ENCODE peak calls at places on chromosomes 4 and X, in seven cellular contexts. One of them, this sample, is unnamed.

GRCh38 chrX:1535241-1536041 is 1.5 kb downstream of the P2RY8 start:
- DNase-seq in endodermal cell: no peak
- DNase-seq in progenitor cell of endocrine pancreas: no peak
- DNase-seq in CD4-positive, alpha-beta T cell: no peak
- DNase-seq in OCI-LY7: peak
- DNase-seq in LNCaP clone FGC: no peak
- DNase-seq in body of pancreas: no peak
- DNase-seq in this sample: no peak

GRCh38 chr4:156638925-156639605 is 332.5 kb downstream of the PDGFC start:
- DNase-seq in CD4-positive, alpha-beta T cell: no peak
- DNase-seq in progenitor cell of endocrine pancreas: no peak
- DNase-seq in LNCaP clone FGC: no peak
- DNase-seq in body of pancreas: no peak
- DNase-seq in OCI-LY7: no peak
- DNase-seq in endodermal cell: no peak
- DNase-seq in this sample: no peak

GRCh38 chrX:133698298-133698697 is 283.0 kb upstream of the GPC4 start:
- DNase-seq in OCI-LY7: no peak
- DNase-seq in LNCaP clone FGC: no peak
- DNase-seq in CD4-positive, alpha-beta T cell: no peak
- DNase-seq in endodermal cell: no peak
- DNase-seq in body of pancreas: no peak
- DNase-seq in progenitor cell of endocrine pancreas: no peak
- DNase-seq in this sample: peak

GRCh38 chr4:23789765-23790164 is 100.1 kb downstream of the PPARGC1A start:
- DNase-seq in progenitor cell of endocrine pancreas: no peak
- DNase-seq in endodermal cell: no peak
- DNase-seq in LNCaP clone FGC: no peak
- DNase-seq in CD4-positive, alpha-beta T cell: no peak
- DNase-seq in body of pancreas: peak
- DNase-seq in OCI-LY7: no peak
- DNase-seq in this sample: peak

GRCh38 chrX:29652484-29652883 is 562.9 kb upstream of the MAGEB2 start:
- DNase-seq in body of pancreas: no peak
- DNase-seq in OCI-LY7: no peak
- DNase-seq in CD4-positive, alpha-beta T cell: no peak
- DNase-seq in LNCaP clone FGC: no peak
- DNase-seq in progenitor cell of endocrine pancreas: no peak
- DNase-seq in endodermal cell: no peak
- DNase-seq in this sample: no peak

GRCh38 chr4:39375478-39375877 is 9.3 kb upstream of the RFC1 start:
- DNase-seq in LNCaP clone FGC: no peak
- DNase-seq in OCI-LY7: no peak
- DNase-seq in progenitor cell of endocrine pancreas: no peak
- DNase-seq in endodermal cell: no peak
- DNase-seq in body of pancreas: no peak
- DNase-seq in CD4-positive, alpha-beta T cell: no peak
- DNase-seq in this sample: no peak

GRCh38 chrX:1661048-1661921 is 46.4 kb downstream of the ASMT start:
- DNase-seq in CD4-positive, alpha-beta T cell: peak
- DNase-seq in body of pancreas: no peak
- DNase-seq in progenitor cell of endocrine pancreas: no peak
- DNase-seq in endodermal cell: peak
- DNase-seq in LNCaP clone FGC: no peak
- DNase-seq in OCI-LY7: peak
- DNase-seq in this sample: no peak

GRCh38 chrX:154594491-154594890 is 9.6 kb downstream of the CTAG1A start:
- DNase-seq in body of pancreas: no peak
- DNase-seq in progenitor cell of endocrine pancreas: no peak
- DNase-seq in OCI-LY7: no peak
- DNase-seq in LNCaP clone FGC: no peak
- DNase-seq in endodermal cell: no peak
- DNase-seq in CD4-positive, alpha-beta T cell: no peak
- DNase-seq in this sample: no peak

GRCh38 chrX:38313190-38313589 is 14.1 kb downstream of the RPGR start:
- DNase-seq in progenitor cell of endocrine pancreas: no peak
- DNase-seq in CD4-positive, alpha-beta T cell: no peak
- DNase-seq in LNCaP clone FGC: no peak
- DNase-seq in OCI-LY7: no peak
- DNase-seq in endodermal cell: no peak
- DNase-seq in body of pancreas: no peak
- DNase-seq in this sample: no peak

GRCh38 chrX:43860646-43861370 is 21.4 kb downstream of the MAOB start:
- DNase-seq in CD4-positive, alpha-beta T cell: no peak
- DNase-seq in LNCaP clone FGC: peak
- DNase-seq in endodermal cell: no peak
- DNase-seq in body of pancreas: peak
- DNase-seq in OCI-LY7: no peak
- DNase-seq in progenitor cell of endocrine pancreas: no peak
- DNase-seq in this sample: peak

GRCh38 chr4:26524001-26524400 is 33.7 kb upstream of the CCKAR start:
- DNase-seq in OCI-LY7: no peak
- DNase-seq in endodermal cell: no peak
- DNase-seq in CD4-positive, alpha-beta T cell: no peak
- DNase-seq in progenitor cell of endocrine pancreas: no peak
- DNase-seq in LNCaP clone FGC: no peak
- DNase-seq in body of pancreas: no peak
- DNase-seq in this sample: no peak

GRCh38 chr4:67725981-67726380 is 25.0 kb upstream of the UBA6 start:
- DNase-seq in progenitor cell of endocrine pancreas: no peak
- DNase-seq in body of pancreas: no peak
- DNase-seq in endodermal cell: no peak
- DNase-seq in LNCaP clone FGC: no peak
- DNase-seq in CD4-positive, alpha-beta T cell: no peak
- DNase-seq in OCI-LY7: no peak
- DNase-seq in this sample: no peak

GRCh38 chr4:104763554-104764210 is 269.0 kb upstream of the CXXC4 start:
- DNase-seq in OCI-LY7: no peak
- DNase-seq in progenitor cell of endocrine pancreas: no peak
- DNase-seq in body of pancreas: no peak
- DNase-seq in LNCaP clone FGC: no peak
- DNase-seq in CD4-positive, alpha-beta T cell: no peak
- DNase-seq in endodermal cell: no peak
- DNase-seq in this sample: no peak

GRCh38 chr4:59936566-59936965 is 1263.6 kb upstream of the ADGRL3 start:
- DNase-seq in body of pancreas: no peak
- DNase-seq in endodermal cell: no peak
- DNase-seq in LNCaP clone FGC: peak
- DNase-seq in CD4-positive, alpha-beta T cell: no peak
- DNase-seq in OCI-LY7: no peak
- DNase-seq in progenitor cell of endocrine pancreas: no peak
- DNase-seq in this sample: no peak

DNA sequence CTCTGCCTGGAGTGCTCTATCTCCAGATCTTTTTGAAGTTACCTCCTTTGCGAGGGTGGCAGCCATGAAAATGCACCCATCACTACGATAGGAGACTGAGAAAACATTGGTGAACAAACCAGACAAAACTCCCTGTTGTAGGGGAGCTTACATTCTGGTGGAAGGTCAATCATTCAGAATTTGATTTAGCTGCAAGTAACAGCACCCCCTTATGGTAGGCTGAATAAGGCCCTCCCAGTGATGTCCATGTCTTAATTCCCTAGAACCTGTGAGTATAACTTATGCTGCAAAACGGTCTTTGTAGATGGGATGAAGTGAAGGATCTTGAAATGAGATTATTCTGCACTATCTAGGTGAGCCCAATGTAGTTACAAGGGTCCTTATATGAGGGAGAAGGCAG is 5.6 kb upstream of the TEC start:
- DNase-seq in body of pancreas: no peak
- DNase-seq in endodermal cell: peak
- DNase-seq in CD4-positive, alpha-beta T cell: no peak
- DNase-seq in OCI-LY7: peak
- DNase-seq in LNCaP clone FGC: no peak
- DNase-seq in progenitor cell of endocrine pancreas: no peak
- DNase-seq in this sample: peak
- TF ChIP-seq CTCF in body of pancreas: peak
- TF ChIP-seq CTCF in endodermal cell: peak
- TF ChIP-seq CTCF in CD4-positive, alpha-beta T cell: no peak
- TF ChIP-seq CTCF in OCI-LY7: peak
- TF ChIP-seq CTCF in LNCaP clone FGC: peak
- TF ChIP-seq CTCF in progenitor cell of endocrine pancreas: peak
- TF ChIP-seq CTCF in this sample: peak

GRCh38 chrX:16836371-16836770 is 33.8 kb downstream of the RBBP7 start:
- DNase-seq in body of pancreas: peak
- DNase-seq in endodermal cell: peak
- DNase-seq in progenitor cell of endocrine pancreas: peak
- DNase-seq in LNCaP clone FGC: no peak
- DNase-seq in CD4-positive, alpha-beta T cell: no peak
- DNase-seq in OCI-LY7: peak
- DNase-seq in this sample: peak
- TF ChIP-seq CTCF in body of pancreas: peak
- TF ChIP-seq CTCF in endodermal cell: peak
- TF ChIP-seq CTCF in progenitor cell of endocrine pancreas: peak
- TF ChIP-seq CTCF in LNCaP clone FGC: no peak
- TF ChIP-seq CTCF in CD4-positive, alpha-beta T cell: no peak
- TF ChIP-seq CTCF in OCI-LY7: peak
- TF ChIP-seq CTCF in this sample: peak

GRCh38 chr4:126956192-126956897 is 676.4 kb upstream of the INTU start:
- DNase-seq in OCI-LY7: no peak
- DNase-seq in CD4-positive, alpha-beta T cell: no peak
- DNase-seq in LNCaP clone FGC: no peak
- DNase-seq in body of pancreas: no peak
- DNase-seq in progenitor cell of endocrine pancreas: no peak
- DNase-seq in endodermal cell: no peak
- DNase-seq in this sample: no peak

GRCh38 chr4:126958482-126958881 is 674.3 kb upstream of the INTU start:
- DNase-seq in body of pancreas: no peak
- DNase-seq in CD4-positive, alpha-beta T cell: no peak
- DNase-seq in progenitor cell of endocrine pancreas: no peak
- DNase-seq in OCI-LY7: no peak
- DNase-seq in LNCaP clone FGC: no peak
- DNase-seq in endodermal cell: no peak
- DNase-seq in this sample: no peak

GRCh38 chr4:126955292-126956191 is 677.2 kb upstream of the INTU start:
- DNase-seq in endodermal cell: peak
- DNase-seq in OCI-LY7: no peak
- DNase-seq in body of pancreas: no peak
- DNase-seq in LNCaP clone FGC: no peak
- DNase-seq in progenitor cell of endocrine pancreas: no peak
- DNase-seq in CD4-positive, alpha-beta T cell: no peak
- DNase-seq in this sample: no peak

GRCh38 chr4:126960760-126961159 is 672.0 kb upstream of the INTU start:
- DNase-seq in LNCaP clone FGC: no peak
- DNase-seq in body of pancreas: no peak
- DNase-seq in progenitor cell of endocrine pancreas: no peak
- DNase-seq in CD4-positive, alpha-beta T cell: no peak
- DNase-seq in endodermal cell: no peak
- DNase-seq in OCI-LY7: no peak
- DNase-seq in this sample: no peak

DNA sequence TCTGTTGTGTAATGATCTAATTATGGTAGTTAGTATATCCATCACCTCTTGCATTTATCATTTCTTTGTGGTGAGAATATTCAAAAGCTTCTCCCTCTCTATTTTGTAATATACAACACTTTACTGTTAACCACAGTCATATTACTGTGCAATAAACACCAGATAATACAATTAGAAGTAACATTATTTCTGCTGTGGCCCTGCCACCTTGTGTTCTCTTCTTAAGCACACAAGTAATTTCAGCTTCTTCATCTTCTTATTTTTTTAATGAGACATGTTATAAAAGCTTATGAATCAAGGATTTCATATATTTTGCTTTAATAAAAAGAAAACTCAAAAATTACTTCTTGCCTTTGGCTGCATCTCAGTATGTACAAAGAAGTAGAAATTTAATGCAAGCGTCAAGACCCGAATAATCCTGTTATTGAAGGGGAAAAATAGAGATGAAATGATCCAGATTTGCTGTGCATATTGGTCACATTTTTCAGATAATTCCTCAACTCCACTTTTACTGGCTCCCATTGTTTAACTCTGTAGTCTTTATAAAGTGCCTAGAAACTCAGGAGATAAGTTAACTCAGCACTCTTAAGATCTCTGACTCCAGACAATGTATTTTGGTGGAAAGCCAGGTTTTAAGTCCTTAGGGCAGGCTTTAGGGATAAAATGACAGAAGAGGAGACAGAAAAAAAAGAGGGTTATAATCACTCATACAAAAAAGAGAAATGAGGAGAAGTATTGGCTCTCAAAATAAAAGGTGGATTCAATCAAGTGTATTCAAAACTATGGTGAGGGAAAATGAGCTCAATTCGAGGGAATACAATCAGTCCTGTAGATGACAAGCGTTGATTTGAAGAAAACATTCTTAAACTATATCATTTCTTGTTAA is 675.0 kb upstream of the INTU start:
- DNase-seq in LNCaP clone FGC: no peak
- DNase-seq in CD4-positive, alpha-beta T cell: no peak
- DNase-seq in endodermal cell: no peak
- DNase-seq in progenitor cell of endocrine pancreas: no peak
- DNase-seq in body of pancreas: no peak
- DNase-seq in OCI-LY7: no peak
- DNase-seq in this sample: no peak
- TF ChIP-seq CTCF in LNCaP clone FGC: peak
- TF ChIP-seq CTCF in CD4-positive, alpha-beta T cell: no peak
- TF ChIP-seq CTCF in endodermal cell: no peak
- TF ChIP-seq CTCF in progenitor cell of endocrine pancreas: no peak
- TF ChIP-seq CTCF in body of pancreas: no peak
- TF ChIP-seq CTCF in OCI-LY7: no peak
- TF ChIP-seq CTCF in this sample: no peak

GRCh38 chr4:8266088-8266487 is 3.5 kb upstream of the HTRA3 start:
- DNase-seq in OCI-LY7: no peak
- DNase-seq in body of pancreas: no peak
- DNase-seq in progenitor cell of endocrine pancreas: no peak
- DNase-seq in CD4-positive, alpha-beta T cell: no peak
- DNase-seq in endodermal cell: no peak
- DNase-seq in LNCaP clone FGC: no peak
- DNase-seq in this sample: no peak

GRCh38 chr4:8265171-8265929 is 4.2 kb upstream of the HTRA3 start:
- DNase-seq in LNCaP clone FGC: no peak
- DNase-seq in CD4-positive, alpha-beta T cell: no peak
- DNase-seq in OCI-LY7: no peak
- DNase-seq in endodermal cell: no peak
- DNase-seq in body of pancreas: no peak
- DNase-seq in progenitor cell of endocrine pancreas: no peak
- DNase-seq in this sample: no peak

GRCh38 chr4:8268211-8268610 is 1.3 kb upstream of the HTRA3 start:
- DNase-seq in progenitor cell of endocrine pancreas: no peak
- DNase-seq in LNCaP clone FGC: no peak
- DNase-seq in CD4-positive, alpha-beta T cell: no peak
- DNase-seq in endodermal cell: no peak
- DNase-seq in OCI-LY7: no peak
- DNase-seq in body of pancreas: no peak
- DNase-seq in this sample: no peak

GRCh38 chr4:8266508-8266907 is 3.0 kb upstream of the HTRA3 start:
- DNase-seq in body of pancreas: no peak
- DNase-seq in CD4-positive, alpha-beta T cell: no peak
- DNase-seq in OCI-LY7: no peak
- DNase-seq in LNCaP clone FGC: no peak
- DNase-seq in progenitor cell of endocrine pancreas: no peak
- DNase-seq in endodermal cell: no peak
- DNase-seq in this sample: no peak

DNA sequence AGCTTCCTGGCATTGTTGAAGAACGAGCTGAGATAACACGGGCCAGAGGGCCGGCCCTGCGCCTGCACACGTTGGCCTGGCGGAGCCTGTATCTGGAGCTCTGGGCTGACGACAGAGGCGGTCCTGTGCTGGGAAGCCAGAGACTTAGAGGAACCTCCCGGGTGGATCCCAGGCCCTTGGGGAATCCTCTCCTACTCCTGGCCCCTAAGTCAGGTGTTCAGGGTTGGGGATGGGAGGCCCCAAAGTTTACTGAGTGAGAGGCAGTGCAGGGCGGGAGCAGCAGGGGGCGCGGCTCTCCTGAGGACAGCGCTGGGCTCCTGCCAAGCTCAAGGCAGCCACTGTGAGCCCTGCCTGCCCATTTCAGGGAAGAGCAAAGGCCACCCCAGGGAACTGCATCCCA is 2.5 kb upstream of the HTRA3 start:
- DNase-seq in progenitor cell of endocrine pancreas: peak
- DNase-seq in endodermal cell: peak
- DNase-seq in OCI-LY7: peak
- DNase-seq in LNCaP clone FGC: no peak
- DNase-seq in body of pancreas: peak
- DNase-seq in CD4-positive, alpha-beta T cell: no peak
- DNase-seq in this sample: peak
- TF ChIP-seq CTCF in progenitor cell of endocrine pancreas: peak
- TF ChIP-seq CTCF in endodermal cell: peak
- TF ChIP-seq CTCF in OCI-LY7: peak
- TF ChIP-seq CTCF in LNCaP clone FGC: peak
- TF ChIP-seq CTCF in body of pancreas: peak
- TF ChIP-seq CTCF in CD4-positive, alpha-beta T cell: no peak
- TF ChIP-seq CTCF in this sample: no peak

This sample was measured in Calu3.